ENCODE peak calls at places on chromosome 6, in six cellular contexts. One of them, this sample, is unnamed.

GRCh38 chr6:41098366-41098765 is 25.6 kb downstream of the NFYA start:
- DNase-seq in Caki2: no peak
- DNase-seq in activated CD4-positive, alpha-beta T cell treated with anti-CD3 and anti-CD28 coated beads, Interleukin-2, amount 50 U/mL, for 48 hours: no peak
- DNase-seq in mesenteric fat pad: no peak
- DNase-seq in brain microvascular endothelial cell: peak
- DNase-seq in bronchial epithelial cell: no peak
- DNase-seq in this sample: no peak

GRCh38 chr6:12232339-12232738 is 57.8 kb upstream of the EDN1 start:
- DNase-seq in Caki2: no peak
- DNase-seq in activated CD4-positive, alpha-beta T cell treated with anti-CD3 and anti-CD28 coated beads, Interleukin-2, amount 50 U/mL, for 48 hours: no peak
- DNase-seq in mesenteric fat pad: no peak
- DNase-seq in brain microvascular endothelial cell: peak
- DNase-seq in bronchial epithelial cell: no peak
- DNase-seq in this sample: no peak

GRCh38 chr6:23307516-23307915 is 738.1 kb downstream of the HDGFL1 start:
- DNase-seq in Caki2: no peak
- DNase-seq in activated CD4-positive, alpha-beta T cell treated with anti-CD3 and anti-CD28 coated beads, Interleukin-2, amount 50 U/mL, for 48 hours: no peak
- DNase-seq in mesenteric fat pad: no peak
- DNase-seq in brain microvascular endothelial cell: no peak
- DNase-seq in bronchial epithelial cell: no peak
- DNase-seq in this sample: no peak

GRCh38 chr6:153564803-153565202 is 433.7 kb upstream of the RGS17 start:
- DNase-seq in Caki2: no peak
- DNase-seq in activated CD4-positive, alpha-beta T cell treated with anti-CD3 and anti-CD28 coated beads, Interleukin-2, amount 50 U/mL, for 48 hours: no peak
- DNase-seq in mesenteric fat pad: no peak
- DNase-seq in brain microvascular endothelial cell: peak
- DNase-seq in bronchial epithelial cell: no peak
- DNase-seq in this sample: no peak

GRCh38 chr6:39688494-39688893 is 36.7 kb downstream of the KIF6 start:
- DNase-seq in Caki2: no peak
- DNase-seq in activated CD4-positive, alpha-beta T cell treated with anti-CD3 and anti-CD28 coated beads, Interleukin-2, amount 50 U/mL, for 48 hours: no peak
- DNase-seq in mesenteric fat pad: no peak
- DNase-seq in brain microvascular endothelial cell: peak
- DNase-seq in bronchial epithelial cell: peak
- DNase-seq in this sample: no peak

GRCh38 chr6:112037783-112038216 is 16.1 kb upstream of the CCN6 start:
- DNase-seq in Caki2: peak
- DNase-seq in activated CD4-positive, alpha-beta T cell treated with anti-CD3 and anti-CD28 coated beads, Interleukin-2, amount 50 U/mL, for 48 hours: no peak
- DNase-seq in mesenteric fat pad: no peak
- DNase-seq in brain microvascular endothelial cell: peak
- DNase-seq in bronchial epithelial cell: peak
- DNase-seq in this sample: no peak

GRCh38 chr6:29211488-29211887 is 40.8 kb downstream of the OR2J2 start:
- DNase-seq in Caki2: no peak
- DNase-seq in activated CD4-positive, alpha-beta T cell treated with anti-CD3 and anti-CD28 coated beads, Interleukin-2, amount 50 U/mL, for 48 hours: no peak
- DNase-seq in mesenteric fat pad: no peak
- DNase-seq in brain microvascular endothelial cell: no peak
- DNase-seq in bronchial epithelial cell: no peak
- DNase-seq in this sample: no peak

GRCh38 chr6:150403458-150404245 is 34.8 kb downstream of the IYD start:
- DNase-seq in Caki2: peak
- DNase-seq in activated CD4-positive, alpha-beta T cell treated with anti-CD3 and anti-CD28 coated beads, Interleukin-2, amount 50 U/mL, for 48 hours: no peak
- DNase-seq in mesenteric fat pad: no peak
- DNase-seq in brain microvascular endothelial cell: peak
- DNase-seq in bronchial epithelial cell: peak
- DNase-seq in this sample: no peak

GRCh38 chr6:170042596-170043118 is 248.2 kb downstream of the DLL1 start:
- DNase-seq in Caki2: no peak
- DNase-seq in activated CD4-positive, alpha-beta T cell treated with anti-CD3 and anti-CD28 coated beads, Interleukin-2, amount 50 U/mL, for 48 hours: no peak
- DNase-seq in mesenteric fat pad: peak
- DNase-seq in brain microvascular endothelial cell: no peak
- DNase-seq in bronchial epithelial cell: no peak
- DNase-seq in this sample: no peak

GRCh38 chr6:23980965-23981364 is 145.1 kb upstream of the NRSN1 start:
- DNase-seq in Caki2: no peak
- DNase-seq in activated CD4-positive, alpha-beta T cell treated with anti-CD3 and anti-CD28 coated beads, Interleukin-2, amount 50 U/mL, for 48 hours: no peak
- DNase-seq in mesenteric fat pad: no peak
- DNase-seq in brain microvascular endothelial cell: no peak
- DNase-seq in bronchial epithelial cell: peak
- DNase-seq in this sample: no peak

GRCh38 chr6:142821164-142821716 is 123.7 kb downstream of the HIVEP2 start:
- DNase-seq in Caki2: no peak
- DNase-seq in activated CD4-positive, alpha-beta T cell treated with anti-CD3 and anti-CD28 coated beads, Interleukin-2, amount 50 U/mL, for 48 hours: no peak
- DNase-seq in mesenteric fat pad: no peak
- DNase-seq in brain microvascular endothelial cell: no peak
- DNase-seq in bronchial epithelial cell: no peak
- DNase-seq in this sample: no peak

GRCh38 chr6:30821862-30822784 is 62.2 kb upstream of the DDR1 start:
- DNase-seq in Caki2: no peak
- DNase-seq in activated CD4-positive, alpha-beta T cell treated with anti-CD3 and anti-CD28 coated beads, Interleukin-2, amount 50 U/mL, for 48 hours: no peak
- DNase-seq in mesenteric fat pad: no peak
- DNase-seq in brain microvascular endothelial cell: peak
- DNase-seq in bronchial epithelial cell: peak
- DNase-seq in this sample: no peak

GRCh38 chr6:88455317-88455716 is 289.2 kb upstream of the CNR1 start:
- DNase-seq in Caki2: no peak
- DNase-seq in activated CD4-positive, alpha-beta T cell treated with anti-CD3 and anti-CD28 coated beads, Interleukin-2, amount 50 U/mL, for 48 hours: no peak
- DNase-seq in mesenteric fat pad: no peak
- DNase-seq in brain microvascular endothelial cell: no peak
- DNase-seq in bronchial epithelial cell: no peak
- DNase-seq in this sample: no peak

GRCh38 chr6:52352239-52353008 is 9.5 kb upstream of the PAQR8 start:
- DNase-seq in Caki2: peak
- DNase-seq in activated CD4-positive, alpha-beta T cell treated with anti-CD3 and anti-CD28 coated beads, Interleukin-2, amount 50 U/mL, for 48 hours: no peak
- DNase-seq in mesenteric fat pad: no peak
- DNase-seq in brain microvascular endothelial cell: peak
- DNase-seq in bronchial epithelial cell: peak
- DNase-seq in this sample: no peak

GRCh38 chr6:116533233-116533957 is 12.1 kb downstream of the TRAPPC3L start:
- DNase-seq in Caki2: no peak
- DNase-seq in activated CD4-positive, alpha-beta T cell treated with anti-CD3 and anti-CD28 coated beads, Interleukin-2, amount 50 U/mL, for 48 hours: no peak
- DNase-seq in mesenteric fat pad: no peak
- DNase-seq in brain microvascular endothelial cell: no peak
- DNase-seq in bronchial epithelial cell: no peak
- DNase-seq in this sample: no peak

GRCh38 chr6:53651764-53652401 is 13.7 kb downstream of the KLHL31 start:
- DNase-seq in Caki2: peak
- DNase-seq in activated CD4-positive, alpha-beta T cell treated with anti-CD3 and anti-CD28 coated beads, Interleukin-2, amount 50 U/mL, for 48 hours: peak
- DNase-seq in mesenteric fat pad: peak
- DNase-seq in brain microvascular endothelial cell: peak
- DNase-seq in bronchial epithelial cell: peak
- DNase-seq in this sample: peak

GRCh38 chr6:124955108-124955851 is 7.0 kb upstream of the RNF217 start:
- DNase-seq in Caki2: no peak
- DNase-seq in activated CD4-positive, alpha-beta T cell treated with anti-CD3 and anti-CD28 coated beads, Interleukin-2, amount 50 U/mL, for 48 hours: no peak
- DNase-seq in mesenteric fat pad: no peak
- DNase-seq in brain microvascular endothelial cell: no peak
- DNase-seq in bronchial epithelial cell: no peak
- DNase-seq in this sample: no peak

GRCh38 chr6:68575765-68576439 is 59.2 kb upstream of the ADGRB3 start:
- DNase-seq in Caki2: peak
- DNase-seq in activated CD4-positive, alpha-beta T cell treated with anti-CD3 and anti-CD28 coated beads, Interleukin-2, amount 50 U/mL, for 48 hours: no peak
- DNase-seq in mesenteric fat pad: no peak
- DNase-seq in brain microvascular endothelial cell: no peak
- DNase-seq in bronchial epithelial cell: no peak
- DNase-seq in this sample: no peak

GRCh38 chr6:123393333-123393732 is 243.4 kb downstream of the TRDN start:
- DNase-seq in Caki2: peak
- DNase-seq in activated CD4-positive, alpha-beta T cell treated with anti-CD3 and anti-CD28 coated beads, Interleukin-2, amount 50 U/mL, for 48 hours: no peak
- DNase-seq in mesenteric fat pad: no peak
- DNase-seq in brain microvascular endothelial cell: no peak
- DNase-seq in bronchial epithelial cell: peak
- DNase-seq in this sample: no peak

GRCh38 chr6:106370639-106371038 is 10.1 kb downstream of the CRYBG1 start:
- DNase-seq in Caki2: no peak
- DNase-seq in activated CD4-positive, alpha-beta T cell treated with anti-CD3 and anti-CD28 coated beads, Interleukin-2, amount 50 U/mL, for 48 hours: no peak
- DNase-seq in mesenteric fat pad: no peak
- DNase-seq in brain microvascular endothelial cell: no peak
- DNase-seq in bronchial epithelial cell: peak
- DNase-seq in this sample: no peak

GRCh38 chr6:109891924-109892323 is 86.2 kb upstream of the GPR6 start:
- DNase-seq in Caki2: no peak
- DNase-seq in activated CD4-positive, alpha-beta T cell treated with anti-CD3 and anti-CD28 coated beads, Interleukin-2, amount 50 U/mL, for 48 hours: no peak
- DNase-seq in mesenteric fat pad: no peak
- DNase-seq in brain microvascular endothelial cell: no peak
- DNase-seq in bronchial epithelial cell: no peak
- DNase-seq in this sample: no peak

GRCh38 chr6:149897015-149897697 is 757 bp downstream of the RAET1E start:
- DNase-seq in Caki2: no peak
- DNase-seq in activated CD4-positive, alpha-beta T cell treated with anti-CD3 and anti-CD28 coated beads, Interleukin-2, amount 50 U/mL, for 48 hours: no peak
- DNase-seq in mesenteric fat pad: peak
- DNase-seq in brain microvascular endothelial cell: peak
- DNase-seq in bronchial epithelial cell: peak
- DNase-seq in this sample: no peak

GRCh38 chr6:74467533-74468215 is 738.2 kb downstream of the COL12A1 start:
- DNase-seq in Caki2: no peak
- DNase-seq in activated CD4-positive, alpha-beta T cell treated with anti-CD3 and anti-CD28 coated beads, Interleukin-2, amount 50 U/mL, for 48 hours: no peak
- DNase-seq in mesenteric fat pad: no peak
- DNase-seq in brain microvascular endothelial cell: no peak
- DNase-seq in bronchial epithelial cell: no peak
- DNase-seq in this sample: no peak

GRCh38 chr6:150030611-150031010 is 5.3 kb upstream of the RAET1L start:
- DNase-seq in Caki2: no peak
- DNase-seq in activated CD4-positive, alpha-beta T cell treated with anti-CD3 and anti-CD28 coated beads, Interleukin-2, amount 50 U/mL, for 48 hours: no peak
- DNase-seq in mesenteric fat pad: peak
- DNase-seq in brain microvascular endothelial cell: no peak
- DNase-seq in bronchial epithelial cell: no peak
- DNase-seq in this sample: no peak

GRCh38 chr6:12348530-12349511 is 58.7 kb downstream of the EDN1 start:
- DNase-seq in Caki2: peak
- DNase-seq in activated CD4-positive, alpha-beta T cell treated with anti-CD3 and anti-CD28 coated beads, Interleukin-2, amount 50 U/mL, for 48 hours: no peak
- DNase-seq in mesenteric fat pad: no peak
- DNase-seq in brain microvascular endothelial cell: peak
- DNase-seq in bronchial epithelial cell: peak
- DNase-seq in this sample: no peak

GRCh38 chr6:17593246-17593645 is 6.9 kb upstream of the FAM8A1 start:
- DNase-seq in Caki2: no peak
- DNase-seq in activated CD4-positive, alpha-beta T cell treated with anti-CD3 and anti-CD28 coated beads, Interleukin-2, amount 50 U/mL, for 48 hours: no peak
- DNase-seq in mesenteric fat pad: no peak
- DNase-seq in brain microvascular endothelial cell: no peak
- DNase-seq in bronchial epithelial cell: no peak
- DNase-seq in this sample: no peak

GRCh38 chr6:112906737-112907136 is 559.6 kb downstream of the RFPL4B start:
- DNase-seq in Caki2: no peak
- DNase-seq in activated CD4-positive, alpha-beta T cell treated with anti-CD3 and anti-CD28 coated beads, Interleukin-2, amount 50 U/mL, for 48 hours: no peak
- DNase-seq in mesenteric fat pad: no peak
- DNase-seq in brain microvascular endothelial cell: peak
- DNase-seq in bronchial epithelial cell: no peak
- DNase-seq in this sample: no peak

GRCh38 chr6:63444768-63445167 is 125.0 kb upstream of the LGSN start:
- DNase-seq in Caki2: no peak
- DNase-seq in activated CD4-positive, alpha-beta T cell treated with anti-CD3 and anti-CD28 coated beads, Interleukin-2, amount 50 U/mL, for 48 hours: no peak
- DNase-seq in mesenteric fat pad: no peak
- DNase-seq in brain microvascular endothelial cell: no peak
- DNase-seq in bronchial epithelial cell: no peak
- DNase-seq in this sample: no peak

GRCh38 chr6:14452567-14453527 is 335.3 kb downstream of the CD83 start:
- DNase-seq in Caki2: no peak
- DNase-seq in activated CD4-positive, alpha-beta T cell treated with anti-CD3 and anti-CD28 coated beads, Interleukin-2, amount 50 U/mL, for 48 hours: peak
- DNase-seq in mesenteric fat pad: no peak
- DNase-seq in brain microvascular endothelial cell: no peak
- DNase-seq in bronchial epithelial cell: no peak
- DNase-seq in this sample: peak

GRCh38 chr6:28863607-28864320 is 60.0 kb downstream of the TRIM27 start:
- DNase-seq in Caki2: peak
- DNase-seq in activated CD4-positive, alpha-beta T cell treated with anti-CD3 and anti-CD28 coated beads, Interleukin-2, amount 50 U/mL, for 48 hours: peak
- DNase-seq in mesenteric fat pad: no peak
- DNase-seq in brain microvascular endothelial cell: peak
- DNase-seq in bronchial epithelial cell: peak
- DNase-seq in this sample: peak

GRCh38 chr6:1746919-1747460 is 137.3 kb downstream of the FOXC1 start:
- DNase-seq in Caki2: peak
- DNase-seq in activated CD4-positive, alpha-beta T cell treated with anti-CD3 and anti-CD28 coated beads, Interleukin-2, amount 50 U/mL, for 48 hours: no peak
- DNase-seq in mesenteric fat pad: no peak
- DNase-seq in brain microvascular endothelial cell: no peak
- DNase-seq in bronchial epithelial cell: no peak
- DNase-seq in this sample: no peak

GRCh38 chr6:117496383-117496990 is 14.0 kb downstream of the DCBLD1 start:
- DNase-seq in Caki2: no peak
- DNase-seq in activated CD4-positive, alpha-beta T cell treated with anti-CD3 and anti-CD28 coated beads, Interleukin-2, amount 50 U/mL, for 48 hours: no peak
- DNase-seq in mesenteric fat pad: no peak
- DNase-seq in brain microvascular endothelial cell: peak
- DNase-seq in bronchial epithelial cell: peak
- DNase-seq in this sample: no peak

GRCh38 chr6:140636698-140637402 is 1262.4 kb upstream of the CITED2 start:
- DNase-seq in Caki2: peak
- DNase-seq in activated CD4-positive, alpha-beta T cell treated with anti-CD3 and anti-CD28 coated beads, Interleukin-2, amount 50 U/mL, for 48 hours: no peak
- DNase-seq in mesenteric fat pad: no peak
- DNase-seq in brain microvascular endothelial cell: no peak
- DNase-seq in bronchial epithelial cell: no peak
- DNase-seq in this sample: no peak

GRCh38 chr6:169404828-169405227 is 151.2 kb upstream of the THBS2 start:
- DNase-seq in Caki2: no peak
- DNase-seq in activated CD4-positive, alpha-beta T cell treated with anti-CD3 and anti-CD28 coated beads, Interleukin-2, amount 50 U/mL, for 48 hours: no peak
- DNase-seq in mesenteric fat pad: no peak
- DNase-seq in brain microvascular endothelial cell: no peak
- DNase-seq in bronchial epithelial cell: no peak
- DNase-seq in this sample: no peak

GRCh38 chr6:134173007-134173690 is 120.7 kb upstream of the SLC2A12 start:
- DNase-seq in Caki2: no peak
- DNase-seq in activated CD4-positive, alpha-beta T cell treated with anti-CD3 and anti-CD28 coated beads, Interleukin-2, amount 50 U/mL, for 48 hours: no peak
- DNase-seq in mesenteric fat pad: no peak
- DNase-seq in brain microvascular endothelial cell: no peak
- DNase-seq in bronchial epithelial cell: peak
- DNase-seq in this sample: no peak

GRCh38 chr6:16130437-16130891 is 1.6 kb downstream of the MYLIP start:
- DNase-seq in Caki2: no peak
- DNase-seq in activated CD4-positive, alpha-beta T cell treated with anti-CD3 and anti-CD28 coated beads, Interleukin-2, amount 50 U/mL, for 48 hours: no peak
- DNase-seq in mesenteric fat pad: no peak
- DNase-seq in brain microvascular endothelial cell: no peak
- DNase-seq in bronchial epithelial cell: peak
- DNase-seq in this sample: peak

GRCh38 chr6:22113046-22113766 is 183.6 kb downstream of the PRL start:
- DNase-seq in Caki2: peak
- DNase-seq in activated CD4-positive, alpha-beta T cell treated with anti-CD3 and anti-CD28 coated beads, Interleukin-2, amount 50 U/mL, for 48 hours: no peak
- DNase-seq in mesenteric fat pad: no peak
- DNase-seq in brain microvascular endothelial cell: peak
- DNase-seq in bronchial epithelial cell: peak
- DNase-seq in this sample: no peak

GRCh38 chr6:77124604-77125003 is 338.7 kb downstream of the HTR1B start:
- DNase-seq in Caki2: no peak
- DNase-seq in activated CD4-positive, alpha-beta T cell treated with anti-CD3 and anti-CD28 coated beads, Interleukin-2, amount 50 U/mL, for 48 hours: no peak
- DNase-seq in mesenteric fat pad: no peak
- DNase-seq in brain microvascular endothelial cell: peak
- DNase-seq in bronchial epithelial cell: peak
- DNase-seq in this sample: no peak